ENCODE peak calls at places on chromosome 1, in eight cellular contexts. U, N, Y, L, J, S, G and X are unnamed samples.

GRCh38 chr1:218459450-218459849 is 114.3 kb downstream of the TGFB2 start:
- DNase-seq in G (no peak), U (no peak), J (no peak), S (peak), L (peak), Y (peak), N (no peak), X (peak)

GRCh38 chr1:12076425-12077005 is 13.4 kb downstream of the TNFRSF8 start:
- DNase-seq in L (no peak), S (no peak), N (no peak), G (no peak), Y (peak), J (no peak), U (no peak), X (no peak)

GRCh38 chr1:89484097-89485038 is 40.3 kb upstream of the LRRC8B start:
- DNase-seq in S (no peak), N (no peak), U (no peak), J (no peak), Y (no peak), G (no peak), L (no peak), X (no peak)

GRCh38 chr1:161216945-161217712 is 2.0 kb downstream of the FCER1G start:
- DNase-seq in S (no peak), G (no peak), L (no peak), N (no peak), U (peak), J (no peak), Y (peak), X (no peak)

GRCh38 chr1:10835423-10836421 is 39.3 kb upstream of the CASZ1 start:
- DNase-seq in U (peak), J (peak), S (no peak), G (peak), N (peak), Y (peak), L (no peak), X (peak)

GRCh38 chr1:30903343-30904034 is 5.1 kb downstream of the SDC3 start:
- DNase-seq in Y (peak), L (peak), J (no peak), G (no peak), S (no peak), N (no peak), U (no peak), X (no peak)

GRCh38 chr1:109984190-109984455 is 442 bp upstream of the AHCYL1 start:
- DNase-seq in N (no peak), S (no peak), U (no peak), J (no peak), L (no peak), Y (peak), G (no peak), X (no peak)

GRCh38 chr1:241964550-241965241 is 7.1 kb downstream of the BECN2 start:
- DNase-seq in J (no peak), Y (no peak), L (peak), N (no peak), S (no peak), G (peak), U (no peak), X (no peak)

GRCh38 chr1:155591770-155592169 is 18.2 kb upstream of the MSTO1 start:
- DNase-seq in Y (peak), L (no peak), N (peak), G (no peak), J (no peak), S (no peak), U (no peak), X (no peak)

GRCh38 chr1:10302416-10302815 is 92.0 kb downstream of the KIF1B start:
- DNase-seq in Y (no peak), J (no peak), G (no peak), N (no peak), S (no peak), L (no peak), U (no peak), X (no peak)

GRCh38 chr1:13965770-13966398 is 265.9 kb downstream of the PRDM2 start:
- DNase-seq in G (peak), N (peak), J (peak), S (no peak), Y (peak), L (peak), U (peak), X (peak)

GRCh38 chr1:12078938-12079861 is 16.1 kb downstream of the TNFRSF8 start:
- DNase-seq in J (peak), N (no peak), G (peak), S (no peak), U (no peak), Y (peak), L (no peak), X (no peak)

GRCh38 chr1:23664837-23665795 is 26.5 kb upstream of the RPL11 start:
- DNase-seq in N (no peak), L (no peak), Y (peak), U (no peak), S (no peak), J (no peak), G (peak), X (no peak)

GRCh38 chr1:168386949-168387586 is 106.4 kb downstream of the TBX19 start:
- DNase-seq in G (peak), U (peak), S (no peak), Y (peak), L (no peak), N (peak), J (peak), X (peak)

GRCh38 chr1:41537788-41538351 is 53.4 kb upstream of the EDN2 start:
- DNase-seq in Y (peak), L (peak), U (no peak), J (peak), G (peak), S (peak), N (no peak), X (peak)

GRCh38 chr1:92774407-92774806 is 10.5 kb downstream of the EVI5 start:
- DNase-seq in Y (no peak), G (no peak), J (no peak), N (no peak), S (no peak), L (no peak), U (no peak), X (no peak)

GRCh38 chr1:165635329-165635728 is 4.3 kb downstream of the MGST3 start:
- DNase-seq in U (peak), Y (peak), N (no peak), J (no peak), G (no peak), S (no peak), L (no peak), X (no peak)

GRCh38 chr1:32337855-32338636 is 2.0 kb upstream of the MARCKSL1 start:
- DNase-seq in S (no peak), G (no peak), N (no peak), J (no peak), L (no peak), U (peak), Y (peak), X (no peak)

GRCh38 chr1:147109762-147110161 is 62.5 kb downstream of the PRKAB2 start:
- DNase-seq in Y (no peak), N (peak), L (no peak), G (no peak), J (no peak), U (no peak), S (no peak), X (no peak)

GRCh38 chr1:231407537-231408396 is 14.3 kb downstream of the EGLN1 start:
- DNase-seq in J (no peak), L (no peak), N (no peak), G (no peak), Y (peak), S (no peak), U (no peak), X (no peak)

GRCh38 chr1:53625766-53626520 is 113.0 kb downstream of the GLIS1 start:
- DNase-seq in S (peak), G (peak), Y (no peak), U (no peak), N (no peak), L (no peak), J (no peak), X (no peak)

GRCh38 chr1:28134651-28135207 is 41.8 kb downstream of the PTAFR start:
- DNase-seq in S (no peak), U (no peak), N (no peak), G (no peak), J (no peak), L (no peak), Y (no peak), X (no peak)

GRCh38 chr1:28141685-28142084 is 34.8 kb downstream of the PTAFR start:
- DNase-seq in S (no peak), U (no peak), L (no peak), Y (no peak), N (no peak), G (no peak), J (no peak), X (no peak)

GRCh38 chr1:28136636-28137613 is 39.6 kb downstream of the PTAFR start:
- DNase-seq in L (no peak), Y (no peak), G (no peak), S (no peak), N (no peak), U (no peak), J (no peak), X (no peak)

GRCh38 chr1:28135910-28136635 is 40.4 kb downstream of the PTAFR start:
- DNase-seq in S (no peak), U (no peak), N (no peak), Y (no peak), J (no peak), G (no peak), L (no peak), X (no peak)

GRCh38 chr1:28139033-28139712 is 37.3 kb downstream of the PTAFR start:
- DNase-seq in G (no peak), S (no peak), Y (peak), N (no peak), L (no peak), U (no peak), J (no peak), X (no peak)
- H3K27ac ChIP-seq in G (no peak), S (no peak), Y (no peak), N (no peak), L (no peak), U (no peak), J (no peak), X (no peak)

GRCh38 chr1:184930232-184930631 is 44.1 kb downstream of the NIBAN1 start:
- DNase-seq in Y (peak), G (no peak), S (no peak), N (peak), J (no peak), L (no peak), U (no peak), X (no peak)
- H3K27ac ChIP-seq in Y (no peak), G (no peak), S (peak), N (peak), J (no peak), L (peak), U (no peak), X (no peak)

GRCh38 chr1:172638885-172639831 is 19.7 kb upstream of the FASLG start:
- DNase-seq in L (no peak), J (no peak), Y (peak), N (no peak), S (no peak), U (no peak), G (peak), X (no peak)

GRCh38 chr1:172638249-172638648 is 20.7 kb upstream of the FASLG start:
- DNase-seq in N (no peak), S (no peak), L (no peak), U (no peak), G (no peak), J (no peak), Y (no peak), X (no peak)

GRCh38 chr1:172640146-172640545 is 18.8 kb upstream of the FASLG start:
- DNase-seq in Y (no peak), N (no peak), G (no peak), S (no peak), U (no peak), L (no peak), J (no peak), X (no peak)

GRCh38 chr1:172641492-172641891 is 17.4 kb upstream of the FASLG start:
- DNase-seq in U (no peak), L (no peak), G (no peak), S (no peak), N (no peak), Y (no peak), J (no peak), X (no peak)

DNA sequence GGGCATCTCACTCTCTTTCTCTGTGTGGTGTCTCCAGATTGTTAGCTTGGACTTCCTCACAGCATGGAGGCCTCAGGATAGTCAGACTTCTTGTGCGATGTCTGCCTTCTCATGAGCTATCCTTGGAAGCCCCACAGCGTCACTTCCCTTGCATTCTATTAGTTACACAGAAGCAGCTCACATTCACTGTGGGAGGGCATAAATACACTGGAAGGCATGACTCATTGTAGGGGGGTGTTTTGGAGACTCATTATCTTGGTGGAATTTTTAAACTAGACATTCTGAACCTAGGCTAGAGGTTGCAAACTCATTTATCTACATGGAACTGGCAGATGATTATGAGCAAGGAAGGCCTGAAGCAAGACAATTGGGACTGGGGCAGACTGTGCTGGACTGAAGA is 21.4 kb upstream of the FASLG start:
- DNase-seq in U (no peak), S (no peak), G (no peak), Y (peak), N (no peak), J (no peak), L (no peak), X (no peak)
- H3K27ac ChIP-seq in U (no peak), S (no peak), G (no peak), Y (no peak), N (no peak), J (no peak), L (no peak), X (no peak)

DNA sequence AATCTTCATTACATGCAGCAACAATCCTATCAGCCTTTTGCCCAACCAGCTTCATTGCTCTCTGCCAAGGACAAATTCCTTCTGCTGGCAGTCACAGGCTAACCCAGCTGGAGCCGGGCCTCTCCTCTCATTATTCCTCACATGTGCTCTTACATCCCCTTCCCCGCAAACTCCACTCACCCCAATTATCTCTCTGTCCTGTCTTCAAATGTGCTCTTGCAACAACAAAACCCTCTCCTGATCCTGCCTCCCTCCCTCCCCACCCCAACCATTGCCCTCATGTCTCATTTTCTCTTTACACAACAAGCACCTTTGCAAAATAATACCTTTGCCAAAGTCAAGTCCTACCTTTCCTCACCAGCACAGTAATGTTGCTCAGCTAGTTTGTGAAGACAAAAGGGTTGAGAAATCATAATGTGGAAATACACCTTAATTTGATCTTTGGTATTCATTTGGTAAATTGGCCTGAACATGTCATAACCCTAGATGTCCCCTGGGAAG is 36.0 kb upstream of the DHCR24 start:
- DNase-seq in S (no peak), J (no peak), Y (peak), N (peak), U (no peak), G (peak), L (peak), X (peak)
- H3K27ac ChIP-seq in S (peak), J (no peak), Y (no peak), N (peak), U (no peak), G (peak), L (peak), X (peak)

GRCh38 chr1:150154143-150154542 is 4.4 kb downstream of the PLEKHO1 start:
- DNase-seq in J (peak), S (no peak), Y (peak), G (no peak), N (no peak), L (no peak), U (no peak), X (no peak)
- H3K27ac ChIP-seq in J (peak), S (peak), Y (peak), G (peak), N (peak), L (peak), U (no peak), X (peak)

GRCh38 chr1:234231893-234232276 is 141.4 kb upstream of the COA6 start:
- DNase-seq in L (no peak), N (no peak), U (no peak), G (no peak), J (no peak), Y (no peak), S (no peak), X (no peak)
- H3K27ac ChIP-seq in L (no peak), N (no peak), U (no peak), G (no peak), J (no peak), Y (no peak), S (no peak), X (no peak)

GRCh38 chr1:7991504-7992440 is 30.3 kb downstream of the PARK7 start:
- DNase-seq in Y (no peak), N (no peak), L (no peak), G (no peak), U (no peak), J (no peak), S (no peak), X (no peak)
- H3K27ac ChIP-seq in Y (no peak), N (no peak), L (no peak), G (no peak), U (no peak), J (no peak), S (no peak), X (no peak)

GRCh38 chr1:196651637-196652215 is at the start of gene CFH:
- DNase-seq in S (no peak), U (no peak), G (no peak), Y (peak), N (no peak), J (no peak), L (no peak), X (no peak)

GRCh38 chr1:196649990-196650389 is 1.9 kb upstream of the CFH start:
- DNase-seq in U (no peak), J (no peak), Y (no peak), G (no peak), N (no peak), S (no peak), L (no peak), X (no peak)

GRCh38 chr1:196654271-196654670 is 2.4 kb downstream of the CFH start:
- DNase-seq in N (no peak), L (no peak), G (no peak), S (no peak), Y (no peak), J (no peak), U (no peak), X (no peak)

GRCh38 chr1:196650403-196650802 is 1.4 kb upstream of the CFH start:
- DNase-seq in U (no peak), Y (no peak), L (no peak), G (no peak), J (no peak), S (no peak), N (no peak), X (peak)

DNA sequence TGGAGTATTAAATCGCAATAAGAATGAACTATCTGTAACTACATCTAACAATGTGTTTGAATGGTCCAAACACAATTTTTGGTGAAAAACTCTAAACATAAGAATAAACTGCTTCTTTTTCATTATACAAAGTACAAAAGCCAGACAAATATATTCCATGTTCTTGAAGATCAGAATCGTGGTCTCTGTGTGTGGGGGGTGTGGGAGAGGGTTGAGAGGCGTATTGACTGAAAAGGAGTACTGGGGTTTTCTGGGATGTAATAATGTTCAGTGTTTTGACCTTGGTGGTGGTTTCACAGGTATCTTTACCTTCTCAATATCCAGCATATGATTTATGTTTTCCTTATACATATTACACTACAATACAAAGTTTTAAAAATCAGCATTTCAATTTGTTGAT is 764 bp upstream of the CFH start:
- DNase-seq in G (no peak), N (no peak), S (no peak), U (no peak), Y (no peak), L (no peak), J (no peak), X (no peak)
- H3K27ac ChIP-seq in G (no peak), N (no peak), S (peak), U (no peak), Y (no peak), L (peak), J (no peak), X (peak)